ENCODE peak calls at places on chromosomes 13 and 19, in five cellular contexts. V is HEK293T, W is NT2/D1, P is GM12878, I is H1. L is an unnamed sample.

GRCh38 chr19:5335101-5335500 is 5.5 kb downstream of the PTPRS start:
- DNase-seq in V (no peak), W (no peak), P (no peak), I (no peak), L (no peak)

GRCh38 chr13:105874808-105875207 is 660.7 kb downstream of the EFNB2 start:
- DNase-seq in V (no peak), W (no peak), P (no peak), I (no peak), L (no peak)

GRCh38 chr19:44258835-44259413 is 762 bp upstream of the ZNF233 start:
- DNase-seq in V (no peak), W (no peak), P (no peak), I (no peak), L (no peak)

GRCh38 chr19:35807633-35808032 is 5.0 kb downstream of the PRODH2 start:
- DNase-seq in V (no peak), W (no peak), P (no peak), I (no peak), L (no peak)

GRCh38 chr13:109647046-109647445 is 139.3 kb downstream of the IRS2 start:
- DNase-seq in V (no peak), W (no peak), P (no peak), I (no peak), L (no peak)

GRCh38 chr13:46172531-46172991 is 9.4 kb downstream of the LCP1 start:
- DNase-seq in V (no peak), W (no peak), P (no peak), I (no peak), L (no peak)

GRCh38 chr13:26500618-26501320 is 56.7 kb upstream of the WASF3 start:
- DNase-seq in V (no peak), W (no peak), P (no peak), I (no peak), L (no peak)

GRCh38 chr19:54172764-54173699 is at the start of gene TMC4:
- DNase-seq in V (no peak), W (no peak), P (no peak), I (no peak), L (no peak)

GRCh38 chr13:26280295-26280694 is 26.4 kb downstream of the CDK8 start:
- DNase-seq in V (no peak), W (no peak), P (no peak), I (no peak), L (no peak)

GRCh38 chr19:3268326-3268725 is 43.9 kb downstream of the CELF5 start:
- DNase-seq in V (no peak), W (no peak), P (no peak), I (no peak), L (no peak)

GRCh38 chr19:48873476-48874308 is 1.5 kb downstream of the PPP1R15A start:
- DNase-seq in V (no peak), W (no peak), P (no peak), I (no peak), L (no peak)

GRCh38 chr19:56367829-56368711 is 25.3 kb downstream of the ZNF582 start:
- DNase-seq in V (no peak), W (peak; percentile 85), P (peak; percentile 40), I (peak; percentile 93), L (peak; percentile 93)

GRCh38 chr13:40777166-40777956 is 6.4 kb upstream of the MRPS31 start:
- DNase-seq in V (peak; percentile 37), W (peak; percentile 16), P (no peak), I (no peak), L (peak; percentile 71)

GRCh38 chr19:38115264-38115802 is 108.7 kb downstream of the DPF1 start:
- DNase-seq in V (no peak), W (no peak), P (no peak), I (no peak), L (no peak)

GRCh38 chr19:37572203-37572602 is 22.4 kb downstream of the ZNF571 start:
- DNase-seq in V (no peak), W (no peak), P (no peak), I (no peak), L (no peak)

GRCh38 chr13:87661471-87661870 is 9.7 kb upstream of the SLITRK5 start:
- DNase-seq in V (no peak), W (no peak), P (no peak), I (no peak), L (no peak)

GRCh38 chr13:27022571-27023311 is 148.9 kb downstream of the USP12 start:
- DNase-seq in V (no peak), W (no peak), P (no peak), I (no peak), L (peak; percentile 90)

GRCh38 chr13:76971215-76971614 is 20.7 kb upstream of the CLN5 start:
- DNase-seq in V (no peak), W (no peak), P (no peak), I (no peak), L (no peak)

GRCh38 chr13:76969488-76970365 is 21.4 kb downstream of the ACOD1 start:
- DNase-seq in V (no peak), W (no peak), P (no peak), I (no peak), L (no peak)

GRCh38 chr13:76968041-76968440 is 19.7 kb downstream of the ACOD1 start:
- DNase-seq in V (no peak), W (no peak), P (no peak), I (no peak), L (no peak)

GRCh38 chr13:76967031-76967430 is 18.7 kb downstream of the ACOD1 start:
- DNase-seq in V (no peak), W (no peak), P (no peak), I (no peak), L (no peak)

DNA sequence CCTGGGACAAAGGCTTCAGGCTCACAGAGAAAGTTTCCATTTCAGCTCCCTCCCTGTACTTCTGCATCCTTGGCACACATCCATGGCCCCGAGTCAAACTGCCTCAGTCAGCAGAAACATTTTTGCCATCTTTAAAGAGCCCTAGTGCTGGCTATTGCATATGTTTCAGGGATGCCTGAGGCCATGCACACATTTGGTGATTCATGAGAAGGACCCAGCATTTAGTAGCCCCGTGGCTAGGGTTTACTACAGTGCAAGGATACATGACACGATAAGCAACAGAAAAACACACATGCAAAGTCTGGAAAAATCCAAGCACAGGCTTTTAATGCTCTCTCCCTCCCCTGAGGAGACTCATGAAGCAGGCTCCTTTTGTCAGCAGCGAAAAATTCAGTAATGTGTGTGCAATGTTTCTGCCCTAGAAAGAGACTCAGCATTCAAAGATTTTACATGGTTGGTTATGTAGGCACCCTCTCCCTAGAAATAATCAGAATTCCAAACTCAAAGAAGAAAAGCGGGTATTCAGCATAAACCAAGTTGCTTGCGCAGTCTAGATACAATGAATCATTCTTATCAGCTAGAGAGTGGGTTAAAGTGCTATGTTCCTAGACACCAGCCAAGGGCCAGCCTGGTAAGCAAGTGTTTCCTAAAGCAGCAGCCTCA is 17.6 kb downstream of the ACOD1 start:
- DNase-seq in V (peak; percentile 63), W (no peak), P (no peak), I (no peak), L (no peak)
- TF ChIP-seq SUZ12 in V (no peak), W (no peak), P (no peak), I (no peak), L (no peak)

DNA sequence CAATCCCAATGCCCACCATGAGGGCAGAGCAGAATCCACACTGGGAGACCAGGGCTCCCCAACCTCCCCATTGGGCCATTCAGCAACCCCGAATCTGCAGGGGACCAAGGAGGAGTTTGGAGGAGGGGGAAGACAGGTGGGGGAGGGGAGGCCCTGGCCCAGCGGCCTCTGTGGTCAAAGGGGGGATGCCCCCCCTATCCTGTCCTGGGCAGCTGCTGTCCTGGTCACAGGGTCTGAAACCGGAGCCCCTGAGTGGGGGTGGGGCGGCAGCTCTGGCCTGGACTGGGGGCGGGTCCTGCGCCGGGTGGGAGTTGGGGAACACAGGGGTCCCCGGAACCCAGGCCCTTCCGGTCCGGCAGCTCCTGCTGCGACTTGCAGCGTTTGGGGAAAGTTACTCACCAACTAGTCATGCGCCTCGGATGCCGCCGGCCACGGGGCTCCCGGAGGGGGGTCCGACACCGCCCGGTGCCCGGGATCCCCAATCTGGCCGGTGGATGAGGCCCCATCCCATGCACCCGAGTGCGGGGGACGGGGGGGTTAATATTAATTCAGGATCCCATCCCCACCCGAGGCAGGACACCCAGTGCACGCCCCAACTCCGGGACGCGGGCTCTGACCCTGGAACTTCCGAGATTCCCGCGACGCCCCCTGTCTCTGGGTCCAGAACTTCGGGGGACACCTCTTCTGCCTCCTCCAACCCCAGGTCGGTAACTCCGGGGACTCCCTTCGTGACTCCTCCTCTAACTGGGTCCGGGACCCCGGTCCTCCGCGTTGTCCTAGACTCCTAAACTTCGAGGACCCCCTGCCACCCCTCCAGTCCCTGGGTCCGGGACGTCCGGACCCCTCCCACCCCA is 868 bp downstream of the HOMER3 start:
- DNase-seq in V (no peak), W (no peak), P (no peak), I (peak; percentile 47), L (no peak)
- TF ChIP-seq SUZ12 in V (no peak), W (no peak), P (peak; percentile 45), I (no peak), L (no peak)

GRCh38 chr19:16544468-16545231 is 2.4 kb upstream of the CHERP start:
- DNase-seq in V (no peak), W (no peak), P (no peak), I (no peak), L (no peak)

GRCh38 chr19:16541526-16542044 is 652 bp downstream of the CHERP start:
- DNase-seq in V (no peak), W (no peak), P (no peak), I (no peak), L (no peak)

GRCh38 chr19:16542045-16542893 is at the start of gene CHERP:
- DNase-seq in V (peak; percentile 99), W (peak; percentile 89), P (peak; percentile 72), I (peak; percentile 60), L (peak; percentile 87)

GRCh38 chr19:16540948-16541347 is 1.3 kb downstream of the CHERP start:
- DNase-seq in V (no peak), W (no peak), P (no peak), I (no peak), L (peak; percentile 35)

DNA sequence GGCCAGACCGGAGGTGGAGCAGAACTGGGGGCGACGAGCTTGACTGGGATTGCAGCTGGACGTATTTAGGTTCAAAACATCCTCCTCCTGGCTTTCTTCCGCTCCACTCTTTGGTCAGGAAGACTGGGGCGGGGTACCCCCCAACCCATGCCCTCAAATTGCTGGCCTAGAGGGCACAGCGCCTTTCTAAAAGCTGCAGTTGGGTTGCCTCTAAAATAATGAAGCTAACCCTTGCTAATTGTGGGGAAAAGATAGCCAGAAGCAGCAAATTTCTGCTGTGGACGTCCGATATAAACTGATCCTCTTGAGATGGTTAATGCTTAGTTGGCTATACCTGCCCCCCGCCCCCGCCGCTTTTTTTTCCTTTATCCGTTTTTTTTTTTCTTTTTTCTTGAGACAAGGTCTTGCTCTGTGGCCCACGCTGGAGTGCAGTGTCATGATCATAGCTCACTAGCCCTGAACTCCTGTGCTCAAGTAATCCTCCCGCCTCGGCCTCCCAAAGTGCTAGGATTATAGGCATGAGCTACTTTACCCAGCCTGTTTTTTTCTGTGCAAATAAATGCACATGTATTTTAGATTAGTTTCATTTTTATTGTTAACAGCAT is 759 bp upstream of the CHERP start:
- DNase-seq in V (no peak), W (no peak), P (no peak), I (no peak), L (no peak)
- TF ChIP-seq SUZ12 in V (no peak), W (no peak), P (no peak), I (no peak), L (no peak)

DNA sequence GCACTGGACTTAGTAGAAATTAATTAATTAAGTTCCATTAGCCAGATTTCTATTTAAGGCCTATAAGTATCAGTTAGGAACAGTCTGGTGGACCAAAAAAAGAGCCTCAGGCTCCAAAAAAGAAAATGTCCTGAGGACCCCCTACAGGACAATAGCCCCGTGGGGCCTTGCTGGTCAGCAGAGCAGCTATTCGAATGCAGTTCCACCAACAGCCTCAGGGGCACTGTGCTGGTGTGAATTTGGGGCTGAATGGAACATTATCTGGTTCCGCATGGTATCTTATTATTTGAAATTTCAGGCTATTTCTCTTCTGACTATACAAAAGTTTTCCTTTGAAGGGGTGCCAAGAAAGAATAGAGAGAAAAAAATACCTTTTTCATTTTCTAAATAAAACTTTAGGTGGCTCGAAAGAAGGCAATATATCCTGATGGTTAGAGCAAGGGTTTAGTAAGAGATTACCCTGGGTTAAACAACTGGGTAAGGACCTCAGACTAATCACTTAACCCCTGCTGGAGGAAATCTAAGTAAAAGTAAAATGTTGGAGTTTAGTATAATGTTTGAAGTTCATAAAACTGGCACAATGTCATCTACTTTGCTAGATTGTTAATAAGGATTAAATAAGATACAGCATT is 147.2 kb downstream of the MIPEP start:
- DNase-seq in V (peak; percentile 49), W (no peak), P (no peak), I (peak; percentile 9), L (no peak)
- TF ChIP-seq SUZ12 in V (no peak), W (no peak), P (no peak), I (no peak), L (no peak)